ENCODE peak calls at places on chromosomes 4 and X, in four cellular contexts. Z, F, G and N are unnamed samples.

GRCh38 chrX:85244411-85245210 is 820 bp downstream of the ZNF711 start:
- DNase-seq in Z (peak), F (no peak), G (no peak), N (peak)

GRCh38 chrX:7934026-7934425 is 6.8 kb upstream of the PNPLA4 start:
- DNase-seq in Z (no peak), F (no peak), G (no peak), N (no peak)

GRCh38 chr4:186294160-186294559 is 28.2 kb downstream of the F11 start:
- DNase-seq in Z (no peak), F (no peak), G (no peak), N (no peak)

GRCh38 chr4:126071346-126072333 is 756.9 kb downstream of the FAT4 start:
- DNase-seq in Z (no peak), F (no peak), G (peak), N (no peak)

GRCh38 chrX:24718771-24719170 is 25.1 kb downstream of the POLA1 start:
- DNase-seq in Z (no peak), F (no peak), G (no peak), N (no peak)

GRCh38 chr4:81136161-81136910 is 78.7 kb downstream of the PRKG2 start:
- DNase-seq in Z (no peak), F (no peak), G (no peak), N (no peak)

GRCh38 chrX:18422886-18423285 is 2.5 kb upstream of the CDKL5 start:
- DNase-seq in Z (no peak), F (no peak), G (no peak), N (no peak)

GRCh38 chrX:21412883-21413282 is 38.7 kb downstream of the CNKSR2 start:
- DNase-seq in Z (no peak), F (no peak), G (no peak), N (no peak)

GRCh38 chr4:25029479-25030282 is 1.1 kb downstream of the LGI2 start:
- DNase-seq in Z (no peak), F (no peak), G (no peak), N (no peak)

GRCh38 chrX:23451266-23451665 is 116.6 kb downstream of the PTCHD1 start:
- DNase-seq in Z (no peak), F (no peak), G (no peak), N (no peak)

GRCh38 chrX:115344885-115345653 is 55.6 kb downstream of the LUZP4 start:
- DNase-seq in Z (no peak), F (no peak), G (peak), N (peak)

GRCh38 chrX:13828392-13828791 is 11.5 kb upstream of the GPM6B start:
- DNase-seq in Z (no peak), F (no peak), G (no peak), N (no peak)

GRCh38 chr4:127182687-127183086 is 450.1 kb upstream of the INTU start:
- DNase-seq in Z (no peak), F (no peak), G (no peak), N (no peak)

GRCh38 chrX:47316276-47317025 is 53.9 kb upstream of the ZNF157 start:
- DNase-seq in Z (no peak), F (no peak), G (no peak), N (no peak)

GRCh38 chr4:38204317-38205060 is 244.3 kb downstream of the PTTG2 start:
- DNase-seq in Z (no peak), F (no peak), G (no peak), N (no peak)